ENCODE peak calls at places on chromosomes 7 and 10, in five cellular contexts. O is AG04450, A is stromal cell of bone marrow, G is HEK293T, K is small intestine. V is an unnamed sample.

GRCh38 chr10:126663880-126664279 is 6.6 kb downstream of the C10orf90 start:
- DNase-seq in G (no peak), O (no peak), A (peak; percentile 76), K (no peak), V (no peak)

GRCh38 chr7:159227433-159227832 is 82.8 kb upstream of the VIPR2 start:
- DNase-seq in G (no peak), K (no peak), O (no peak), A (no peak), V (no peak)

GRCh38 chr10:10959666-10960065 is 58.0 kb upstream of the CELF2 start:
- DNase-seq in K (no peak), O (no peak), G (no peak), A (no peak), V (no peak)

GRCh38 chr7:119232091-119232490 is 1007.6 kb downstream of the ANKRD7 start:
- DNase-seq in A (no peak), O (no peak), K (no peak), G (no peak), V (no peak)

GRCh38 chr10:120963053-120963533 is 111.9 kb downstream of the WDR11 start:
- DNase-seq in O (no peak), A (no peak), K (peak; percentile 43), G (no peak), V (no peak)

GRCh38 chr7:15829689-15830088 is 143.2 kb upstream of the MEOX2 start:
- DNase-seq in G (no peak), O (no peak), K (no peak), A (peak; percentile 26), V (no peak)

GRCh38 chr7:44377681-44378421 is 52.5 kb upstream of the CAMK2B start:
- DNase-seq in K (no peak), O (no peak), A (no peak), G (peak; percentile 4), V (no peak)

GRCh38 chr7:141698247-141699015 is 3.5 kb downstream of the DENND11 start:
- DNase-seq in G (no peak), A (no peak), K (no peak), O (no peak), V (no peak)

GRCh38 chr7:131557521-131558385 is 1.3 kb upstream of the PODXL start:
- DNase-seq in G (peak; percentile 36), K (peak; percentile 27), A (no peak), O (no peak), V (no peak)

GRCh38 chr10:118874171-118874570 is 119.4 kb upstream of the CACUL1 start:
- DNase-seq in G (no peak), A (no peak), K (no peak), O (no peak), V (no peak)

GRCh38 chr7:153393666-153394065 is 634.1 kb downstream of the ACTR3B start:
- DNase-seq in G (no peak), K (no peak), A (no peak), O (no peak), V (no peak)

GRCh38 chr10:19488592-19489280 is 327.5 kb upstream of the PLXDC2 start:
- DNase-seq in O (no peak), G (no peak), K (no peak), A (no peak), V (no peak)

GRCh38 chr7:20561908-20562307 is 53.6 kb upstream of the ABCB5 start:
- DNase-seq in O (no peak), G (no peak), K (no peak), A (no peak), V (no peak)

GRCh38 chr10:104809288-104810090 is 168.4 kb downstream of the SORCS3 start:
- DNase-seq in O (no peak), G (no peak), K (no peak), A (no peak), V (no peak)